ENCODE peak calls at places on chromosomes 4 and X, in seven cellular contexts. A is stimulated activated CD4-positive, alpha-beta T cell treated with anti-CD3 and anti-CD28 coated beads, TNF-alpha, amount 100 ng/mL, for 1 hour; N is KBM-7; Z is right cardiac atrium; D is amygdala; Q is ELR; R is activated CD4-positive, alpha-beta T cell treated with anti-CD3 and anti-CD28 coated beads for 1 hour. S is an unnamed sample.

GRCh38 chr4:27692098-27692679 is 831.5 kb downstream of the STIM2 start:
- DNase-seq in R (no peak), A (no peak), Q (peak), D (no peak), N (peak), Z (no peak), S (no peak)

GRCh38 chrX:136710324-136710951 is 62.5 kb downstream of the CD40LG start:
- DNase-seq in N (no peak), R (no peak), A (no peak), D (no peak), Q (peak), Z (no peak), S (no peak)

GRCh38 chrX:134256684-134257083 is 19.7 kb downstream of the CCDC160 start:
- DNase-seq in Z (no peak), R (no peak), N (no peak), A (no peak), D (no peak), Q (no peak), S (no peak)

GRCh38 chrX:10071451-10072163 is 85.2 kb upstream of the CLCN4 start:
- DNase-seq in A (no peak), Q (no peak), D (no peak), N (no peak), R (no peak), Z (no peak), S (no peak)

GRCh38 chrX:131279617-131280016 is 9.5 kb downstream of the IGSF1 start:
- DNase-seq in R (no peak), Z (no peak), A (no peak), Q (no peak), N (no peak), D (no peak), S (no peak)

GRCh38 chr4:159922119-159922518 is 819.2 kb downstream of the RAPGEF2 start:
- DNase-seq in R (no peak), A (no peak), N (no peak), Q (no peak), Z (no peak), D (no peak), S (no peak)

GRCh38 chr4:173191623-173192041 is 23.0 kb downstream of the GALNT7 start:
- DNase-seq in N (no peak), R (no peak), Z (no peak), D (no peak), Q (peak), A (no peak), S (no peak)

GRCh38 chr4:67539830-67540229 is 5.5 kb downstream of the CENPC start:
- DNase-seq in Z (no peak), N (no peak), D (no peak), Q (no peak), R (no peak), A (no peak), S (no peak)

GRCh38 chr4:105644270-105644669 is 64.2 kb downstream of the INTS12 start:
- DNase-seq in Q (peak), D (no peak), R (no peak), A (no peak), N (no peak), Z (no peak), S (no peak)

GRCh38 chrX:130071611-130072349 is 38.5 kb downstream of the ELF4 start:
- DNase-seq in A (no peak), N (no peak), D (no peak), Z (no peak), R (no peak), Q (no peak), S (no peak)

S was measured in substantia nigra.